ENCODE peak calls at places on chromosome 16, in seven cellular contexts. N, B, A, R, J, U and V are unnamed samples.

GRCh38 chr16:20944861-20945390 is 44.4 kb downstream of the LYRM1 start:
- DNase-seq in R (peak), N (no peak), B (no peak), A (no peak), J (no peak), U (peak), V (no peak)

GRCh38 chr16:81174644-81175324 is 63.7 kb upstream of the BCO1 start:
- DNase-seq in A (no peak), R (peak), N (no peak), U (no peak), J (no peak), B (no peak), V (no peak)

GRCh38 chr16:88406096-88407041 is 23.6 kb downstream of the ZNF469 start:
- DNase-seq in A (no peak), U (no peak), B (no peak), R (no peak), J (no peak), N (no peak), V (no peak)

GRCh38 chr16:24539850-24540484 is 601 bp downstream of the RBBP6 start:
- DNase-seq in R (peak), N (peak), B (no peak), U (no peak), A (peak), J (peak), V (peak)

GRCh38 chr16:11142261-11142630 is 113.8 kb downstream of the SOCS1 start:
- DNase-seq in B (no peak), R (no peak), J (no peak), U (no peak), A (no peak), N (no peak), V (no peak)

GRCh38 chr16:23539984-23540816 is 16.9 kb downstream of the EARS2 start:
- DNase-seq in U (no peak), B (no peak), N (no peak), R (no peak), J (no peak), A (no peak), V (no peak)

GRCh38 chr16:46739934-46740333 is 8.2 kb downstream of the MYLK3 start:
- DNase-seq in R (no peak), B (no peak), U (peak), A (no peak), N (no peak), J (no peak), V (no peak)

GRCh38 chr16:14035092-14035491 is 36.0 kb upstream of the MRTFB start:
- DNase-seq in R (no peak), J (no peak), B (no peak), A (no peak), N (no peak), U (no peak), V (no peak)

GRCh38 chr16:81997738-81998137 is 13.5 kb downstream of the SDR42E1 start:
- DNase-seq in J (peak), R (peak), N (no peak), B (no peak), U (no peak), A (peak), V (no peak)

GRCh38 chr16:3266873-3267537 is 10.6 kb upstream of the MEFV start:
- DNase-seq in A (peak), J (no peak), U (peak), N (no peak), R (peak), B (no peak), V (peak)

GRCh38 chr16:23595246-23595950 is 718 bp downstream of the NDUFAB1 start:
- DNase-seq in N (no peak), B (no peak), J (no peak), U (peak), A (peak), R (peak), V (no peak)

GRCh38 chr16:11114366-11115164 is 141.4 kb downstream of the SOCS1 start:
- DNase-seq in B (no peak), N (no peak), U (peak), R (no peak), J (no peak), A (no peak), V (no peak)

GRCh38 chr16:25126820-25127232 is 15.3 kb downstream of the LCMT1 start:
- DNase-seq in N (no peak), B (no peak), U (peak), J (peak), A (peak), R (peak), V (no peak)

GRCh38 chr16:57329718-57330327 is 28.8 kb upstream of the CCL22 start:
- DNase-seq in B (no peak), R (no peak), N (no peak), U (no peak), J (no peak), A (no peak), V (no peak)

GRCh38 chr16:66741131-66741900 is 10.1 kb downstream of the DYNC1LI2 start:
- DNase-seq in A (peak), R (peak), B (peak), U (peak), J (peak), N (no peak), V (no peak)

GRCh38 chr16:10964891-10965326 is 20.5 kb downstream of the CLEC16A start:
- DNase-seq in A (no peak), B (no peak), R (no peak), J (no peak), N (peak), U (no peak), V (no peak)

GRCh38 chr16:24070851-24071250 is 185.3 kb upstream of the CACNG3 start:
- DNase-seq in N (no peak), U (peak), J (no peak), A (peak), R (peak), B (no peak), V (peak)

GRCh38 chr16:78742501-78743283 is 643.2 kb downstream of the WWOX start:
- DNase-seq in R (no peak), A (peak), J (no peak), B (no peak), N (peak), U (peak), V (no peak)

GRCh38 chr16:26198221-26198620 is 506.5 kb downstream of the HS3ST4 start:
- DNase-seq in B (no peak), U (no peak), R (no peak), N (no peak), J (no peak), A (no peak), V (no peak)

GRCh38 chr16:17416461-17417221 is 54.1 kb downstream of the XYLT1 start:
- DNase-seq in A (peak), B (no peak), R (peak), U (peak), J (no peak), N (peak), V (no peak)

GRCh38 chr16:28189237-28189636 is 22.5 kb downstream of the XPO6 start:
- DNase-seq in A (no peak), U (no peak), B (no peak), J (no peak), R (peak), N (no peak), V (no peak)

GRCh38 chr16:31452631-31453106 is 6.6 kb upstream of the ARMC5 start:
- DNase-seq in N (no peak), B (no peak), J (no peak), R (peak), U (peak), A (no peak), V (no peak)

GRCh38 chr16:81466351-81466960 is 21.8 kb downstream of the CMIP start:
- DNase-seq in N (no peak), J (no peak), B (no peak), A (no peak), U (no peak), R (peak), V (no peak)

GRCh38 chr16:58507963-58508670 is 7.2 kb upstream of the SETD6 start:
- DNase-seq in B (no peak), R (no peak), U (no peak), A (no peak), N (no peak), J (no peak), V (no peak)

GRCh38 chr16:75305364-75306101 is 54.1 kb upstream of the BCAR1 start:
- DNase-seq in J (peak), A (peak), R (peak), N (peak), U (peak), B (peak), V (peak)

GRCh38 chr16:86424968-86425367 is 85.4 kb upstream of the FOXF1 start:
- DNase-seq in N (no peak), J (no peak), A (no peak), R (no peak), U (peak), B (no peak), V (no peak)

GRCh38 chr16:15033309-15033707 is 22.6 kb downstream of the NTAN1 start:
- DNase-seq in J (no peak), U (no peak), B (no peak), N (no peak), A (peak), R (peak), V (no peak)

GRCh38 chr16:71358464-71359031 is at the start of gene CALB2:
- DNase-seq in R (peak), J (peak), U (peak), N (peak), A (peak), B (no peak), V (peak)
- H3K4me3 ChIP-seq in R (peak), J (no peak), U (no peak), N (peak), A (no peak), B (peak), V (peak)

GRCh38 chr16:22192261-22193133 is 13.6 kb upstream of the EEF2K start:
- DNase-seq in B (peak), U (no peak), A (peak), R (peak), J (peak), N (peak), V (peak)

GRCh38 chr16:22195695-22196558 is 10.2 kb upstream of the EEF2K start:
- DNase-seq in A (peak), R (peak), B (peak), N (peak), U (peak), J (peak), V (peak)

GRCh38 chr16:22193134-22193411 is 13.0 kb upstream of the EEF2K start:
- DNase-seq in N (no peak), A (no peak), U (no peak), J (no peak), B (no peak), R (no peak), V (no peak)

GRCh38 chr16:22194707-22195444 is 11.2 kb upstream of the EEF2K start:
- DNase-seq in R (no peak), N (no peak), U (no peak), A (no peak), J (no peak), B (no peak), V (no peak)

GRCh38 chr16:22195445-22195694 is 10.7 kb upstream of the EEF2K start:
- DNase-seq in U (no peak), N (no peak), A (no peak), J (no peak), R (no peak), B (no peak), V (no peak)
- H3K4me3 ChIP-seq in U (no peak), N (peak), A (no peak), J (no peak), R (no peak), B (peak), V (no peak)

GRCh38 chr16:85334718-85335583 is 222.7 kb upstream of the CIBAR2 start:
- DNase-seq in U (peak), A (peak), R (no peak), B (no peak), N (no peak), J (no peak), V (no peak)
- H3K4me3 ChIP-seq in U (no peak), A (no peak), R (no peak), B (no peak), N (peak), J (no peak), V (no peak)

GRCh38 chr16:30397056-30397455 is 1.8 kb downstream of the ZNF48 start:
- DNase-seq in A (no peak), N (no peak), U (no peak), R (no peak), J (no peak), B (no peak), V (no peak)

GRCh38 chr16:30397776-30398659 is 2.8 kb downstream of the ZNF48 start:
- DNase-seq in U (no peak), N (no peak), J (no peak), B (no peak), A (no peak), R (no peak), V (no peak)

GRCh38 chr16:30398660-30399434 is 3.6 kb downstream of the ZNF48 start:
- DNase-seq in J (no peak), U (peak), R (no peak), N (no peak), A (no peak), B (no peak), V (no peak)

GRCh38 chr16:30401768-30402425 is 5.5 kb upstream of the ZNF771 start:
- DNase-seq in B (no peak), R (no peak), U (no peak), A (peak), J (no peak), N (no peak), V (no peak)

DNA sequence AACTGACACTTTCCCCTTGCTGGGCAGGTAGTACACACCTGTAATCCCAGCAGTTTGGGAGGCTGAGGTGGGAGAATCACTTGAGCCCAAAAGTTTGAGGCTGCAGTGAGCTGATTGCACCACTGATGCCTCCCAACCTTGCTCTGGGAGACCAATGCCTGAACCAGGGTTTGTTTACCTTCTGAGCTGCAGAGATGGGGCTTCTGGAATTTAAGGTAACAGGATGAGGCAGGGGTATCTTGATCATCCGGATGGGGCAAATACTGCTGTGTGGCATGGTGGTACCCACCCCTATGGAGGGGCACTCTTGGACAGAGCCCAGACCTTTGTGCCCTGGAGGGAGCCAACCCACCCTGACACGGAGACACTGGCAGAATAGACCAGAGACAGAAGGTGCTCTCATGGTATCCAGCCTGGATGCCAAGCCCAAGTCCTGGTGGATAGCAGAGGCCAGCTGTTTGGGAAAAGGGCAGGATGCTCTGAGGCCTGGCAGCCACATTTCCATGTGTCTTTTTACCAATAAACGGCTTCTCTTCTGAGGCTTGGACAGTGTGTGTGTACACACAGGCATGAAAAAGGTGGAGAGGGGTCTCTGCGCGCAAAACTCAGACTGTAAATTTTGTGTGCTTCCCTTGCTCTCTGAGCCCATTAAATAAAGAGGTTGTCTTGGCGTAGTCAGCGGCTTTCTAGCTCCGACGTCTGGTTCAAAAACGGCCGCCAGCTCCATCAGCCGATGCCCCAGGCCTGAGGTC is 4.4 kb downstream of the ZNF48 start:
- DNase-seq in R (no peak), A (no peak), J (no peak), U (peak), B (no peak), N (no peak), V (no peak)
- H3K4me3 ChIP-seq in R (peak), A (peak), J (peak), U (no peak), B (peak), N (peak), V (peak)

GRCh38 chr16:89549007-89549700 is 11.3 kb upstream of the RPL13 start:
- DNase-seq in R (no peak), B (no peak), N (no peak), U (no peak), A (no peak), J (no peak), V (no peak)
- H3K4me3 ChIP-seq in R (no peak), B (no peak), N (no peak), U (no peak), A (no peak), J (no peak), V (no peak)

DNA sequence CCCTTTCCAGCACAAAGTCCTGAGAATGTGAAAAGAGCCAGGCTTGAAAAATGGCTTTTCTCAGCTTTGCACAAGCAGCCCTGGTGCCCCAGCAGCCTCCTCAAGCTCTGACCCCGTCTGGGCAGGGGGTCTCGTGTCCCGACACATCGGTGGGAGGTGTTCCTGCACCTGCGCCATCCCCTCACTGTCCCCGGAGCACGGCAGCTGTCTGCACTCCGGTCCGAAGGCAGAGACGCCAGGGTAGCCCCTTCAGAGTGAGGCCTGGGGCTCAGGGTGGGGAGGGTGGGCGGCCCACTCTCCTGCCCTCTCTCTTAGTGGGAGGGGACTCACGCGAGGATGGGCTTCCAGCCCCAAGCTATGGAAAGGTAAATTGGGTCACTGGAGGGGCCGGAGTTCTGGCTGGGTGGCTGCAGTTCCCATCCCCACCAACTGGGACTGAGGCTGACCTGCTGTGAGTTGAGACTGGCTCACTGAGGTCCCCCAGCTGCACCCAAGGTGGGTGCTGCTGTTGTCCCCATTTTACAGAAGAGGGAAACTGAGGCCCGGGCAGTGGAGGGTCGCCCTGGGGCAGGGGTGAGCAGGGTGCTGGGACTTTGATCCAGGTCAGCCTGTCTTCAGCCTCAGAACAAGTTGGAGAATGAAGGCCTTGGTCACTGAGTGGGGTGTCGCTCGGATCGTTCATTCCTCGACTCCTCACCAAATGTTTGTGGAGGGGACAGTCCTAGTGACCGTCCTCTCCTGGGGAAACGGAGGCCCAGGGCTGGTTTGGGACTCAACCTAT is 2.3 kb upstream of the BAIAP3 start:
- DNase-seq in U (no peak), B (no peak), A (no peak), J (no peak), N (no peak), R (no peak), V (no peak)
- H3K4me3 ChIP-seq in U (no peak), B (peak), A (no peak), J (no peak), N (peak), R (peak), V (no peak)

GRCh38 chr16:68446941-68447675 is 1.2 kb downstream of the SMPD3 start:
- DNase-seq in R (no peak), N (no peak), U (no peak), J (no peak), B (no peak), A (no peak), V (peak)
- H3K4me3 ChIP-seq in R (no peak), N (peak), U (no peak), J (no peak), B (no peak), A (no peak), V (peak)